ENCODE peak calls at places on chromosome 13, in four cellular contexts. W, P, G and N are unnamed samples.

GRCh38 chr13:36848228-36848982 is 29.4 kb downstream of the RFXAP start:
- DNase-seq in P (no peak), W (no peak), G (no peak), N (no peak)

GRCh38 chr13:49368688-49369087 is 75.2 kb downstream of the CAB39L start:
- DNase-seq in G (no peak), W (no peak), P (no peak), N (no peak)

GRCh38 chr13:25869941-25870340 is 181.9 kb downstream of the SHISA2 start:
- DNase-seq in W (no peak), G (no peak), P (no peak), N (no peak)

GRCh38 chr13:104015646-104016396 is 949.6 kb upstream of the SLC10A2 start:
- DNase-seq in P (no peak), G (no peak), W (no peak), N (no peak)

GRCh38 chr13:28716511-28716910 is 2.3 kb downstream of the SLC46A3 start:
- DNase-seq in P (no peak), W (peak; percentile 79), G (peak; percentile 56), N (no peak)

GRCh38 chr13:30224732-30225131 is 82.6 kb downstream of the KATNAL1 start:
- DNase-seq in P (no peak), G (no peak), W (no peak), N (no peak)

GRCh38 chr13:97068146-97068545 is 73.9 kb upstream of the OXGR1 start:
- DNase-seq in W (no peak), P (no peak), G (no peak), N (no peak)

GRCh38 chr13:61110804-61111203 is 304.8 kb downstream of the PCDH20 start:
- DNase-seq in G (no peak), W (no peak), P (no peak), N (no peak)

GRCh38 chr13:74202129-74202528 is 67.9 kb upstream of the KLF12 start:
- DNase-seq in G (no peak), P (no peak), W (no peak), N (no peak)

GRCh38 chr13:27281420-27281819 is 10.8 kb downstream of the RASL11A start:
- DNase-seq in P (no peak), G (no peak), W (no peak), N (no peak)

GRCh38 chr13:27280841-27281240 is 10.2 kb downstream of the RASL11A start:
- DNase-seq in W (no peak), G (no peak), P (no peak), N (no peak)

GRCh38 chr13:27288397-27288796 is 17.8 kb downstream of the RASL11A start:
- DNase-seq in P (no peak), G (no peak), W (no peak), N (no peak)

GRCh38 chr13:27280009-27280646 is 9.5 kb downstream of the RASL11A start:
- DNase-seq in G (no peak), W (no peak), P (no peak), N (no peak)

GRCh38 chr13:27283906-27284523 is 13.4 kb downstream of the RASL11A start:
- DNase-seq in P (no peak), W (no peak), G (peak; percentile 58), N (no peak)
- TF ChIP-seq CTCF in P (peak; percentile 12), W (peak; percentile 57), G (peak; percentile 17), N (peak; percentile 56)

GRCh38 chr13:35687336-35687735 is 210.8 kb upstream of the MAB21L1 start:
- DNase-seq in P (no peak), W (no peak), G (no peak), N (no peak)

GRCh38 chr13:35694031-35694430 is 217.5 kb upstream of the MAB21L1 start:
- DNase-seq in W (no peak), P (no peak), G (no peak), N (no peak)

GRCh38 chr13:35694549-35695233 is 218.2 kb upstream of the MAB21L1 start:
- DNase-seq in W (no peak), P (no peak), G (no peak), N (no peak)

GRCh38 chr13:35693142-35693784 is 216.8 kb upstream of the MAB21L1 start:
- DNase-seq in P (no peak), G (no peak), W (no peak), N (no peak)

DNA sequence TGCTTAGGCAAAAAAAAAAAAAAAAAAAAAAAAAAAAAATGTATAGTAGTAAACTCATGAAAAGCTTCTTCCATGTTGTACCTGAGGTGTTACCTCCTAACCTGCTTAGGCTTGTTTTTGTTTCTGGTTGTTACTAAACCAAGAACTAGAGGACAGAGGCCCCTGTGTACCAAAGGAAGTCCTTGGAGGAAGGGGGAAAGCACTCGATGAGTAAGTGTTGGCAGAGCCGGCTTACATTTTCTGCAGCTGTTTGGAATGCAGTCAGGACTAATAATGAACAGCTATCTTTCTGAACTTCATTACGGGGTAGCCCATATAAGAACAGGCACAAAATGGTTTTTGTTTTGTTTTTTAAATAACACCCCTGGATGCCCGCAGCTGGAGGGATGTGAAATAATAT is 214.1 kb upstream of the MAB21L1 start:
- DNase-seq in G (no peak), P (no peak), W (no peak), N (no peak)
- H3K4me3 ChIP-seq in G (no peak overlapping the region), P (no peak overlapping the region), W (no peak overlapping the region), N (no peak overlapping the region)

GRCh38 chr13:45700971-45701900 is 884 bp upstream of the CBY2 start:
- DNase-seq in P (no peak), G (no peak), W (no peak), N (peak; percentile 96)
- TF ChIP-seq CTCF in P (no peak), G (no peak), W (no peak), N (peak; percentile 73)

DNA sequence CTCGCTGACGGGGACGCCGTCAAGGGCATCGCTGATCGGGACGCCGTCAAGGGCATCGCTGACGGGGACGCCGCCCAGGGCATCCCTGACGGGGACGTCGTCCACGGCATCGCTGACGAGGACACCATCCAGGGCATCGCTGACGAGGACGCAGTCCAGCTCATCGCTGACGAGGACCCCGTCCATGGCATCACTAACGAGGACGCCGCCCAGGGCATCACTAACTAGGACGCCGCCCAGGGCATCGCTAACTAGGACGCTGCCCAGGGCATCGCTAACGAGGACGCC is 945.2 kb downstream of the TUBA3C start:
- DNase-seq in G (no peak), P (no peak), W (no peak), N (no peak)
- H3K4me3 ChIP-seq in G (no peak overlapping the region), P (no peak overlapping the region), W (no peak overlapping the region), N (no peak overlapping the region)

DNA sequence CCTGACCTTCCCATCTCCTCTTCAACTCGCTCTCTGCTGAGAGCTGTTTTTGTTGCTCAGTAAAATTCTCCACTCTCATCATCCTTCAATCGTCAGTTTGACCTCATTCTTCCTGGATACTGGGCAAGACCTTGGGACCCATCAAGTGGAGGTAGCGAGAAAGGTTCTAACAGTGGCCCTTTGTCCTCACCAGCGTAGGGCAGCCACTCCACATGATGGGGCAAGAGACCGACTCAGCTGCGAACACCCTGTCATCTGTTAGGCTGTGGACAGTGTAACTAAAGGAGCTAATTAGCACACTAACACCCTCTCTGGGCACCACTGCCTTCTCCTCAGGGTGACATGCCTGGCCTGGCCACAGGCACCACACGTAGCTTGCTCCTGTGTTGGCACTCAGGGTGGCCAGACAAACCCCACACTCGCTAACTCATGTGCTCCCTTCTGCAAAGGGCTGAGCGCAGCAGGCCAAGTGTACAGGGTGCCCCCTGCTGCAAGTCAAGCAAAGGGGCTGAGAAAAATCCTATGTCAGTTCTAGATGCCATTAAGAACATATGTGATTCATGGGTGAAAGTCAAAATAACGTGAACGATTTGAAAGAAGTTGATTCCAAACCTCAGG is 1216.0 kb downstream of the SLITRK5 start:
- DNase-seq in W (no peak), P (no peak), G (no peak), N (no peak)
- TF ChIP-seq CTCF in W (no peak), P (no peak), G (no peak), N (no peak)